ENCODE peak calls at places on chromosomes 16 and 17, in seven cellular contexts. G, F, S, J, N, A and C are unnamed samples.

GRCh38 chr17:5123343-5124124 is 7.7 kb downstream of the USP6 start:
- DNase-seq in J (no peak), G (no peak), F (no peak), N (no peak), S (no peak), A (peak), C (no peak)

GRCh38 chr17:50076591-50077235 is 18.4 kb upstream of the PDK2 start:
- DNase-seq in G (no peak), A (peak), S (no peak), F (no peak), J (peak), N (peak), C (no peak)

GRCh38 chr16:47069841-47070584 is 73.7 kb downstream of the NETO2 start:
- DNase-seq in J (no peak), S (no peak), N (no peak), F (no peak), G (no peak), A (no peak), C (no peak)

GRCh38 chr17:4272213-4272975 is 8.6 kb upstream of the ANKFY1 start:
- DNase-seq in J (no peak), A (no peak), S (no peak), G (no peak), N (no peak), F (no peak), C (no peak)

GRCh38 chr16:30720694-30721093 is 21.7 kb downstream of the SRCAP start:
- DNase-seq in S (no peak), G (no peak), F (no peak), N (no peak), J (no peak), A (no peak), C (no peak)

GRCh38 chr16:6888536-6888935 is 444.1 kb upstream of the RBFOX1 start:
- DNase-seq in F (no peak), G (no peak), N (no peak), S (no peak), J (no peak), A (no peak), C (no peak)

GRCh38 chr17:29299031-29299430 is 5.1 kb upstream of the NUFIP2 start:
- DNase-seq in A (no peak), G (no peak), J (no peak), S (no peak), N (no peak), F (no peak), C (no peak)

GRCh38 chr17:69342896-69343644 is 16.1 kb upstream of the ABCA5 start:
- DNase-seq in F (no peak), J (no peak), G (no peak), N (no peak), A (no peak), S (no peak), C (no peak)

GRCh38 chr16:85433477-85433876 is 179.6 kb upstream of the GSE1 start:
- DNase-seq in A (no peak), N (no peak), G (no peak), J (no peak), S (no peak), F (no peak), C (no peak)

GRCh38 chr17:64028874-64029464 is 8.5 kb upstream of the ICAM2 start:
- DNase-seq in J (peak), N (peak), F (peak), G (peak), S (peak), A (peak), C (peak)

GRCh38 chr17:19238167-19238505 is 970 bp downstream of the EPN2 start:
- DNase-seq in A (peak), G (no peak), J (peak), F (no peak), N (peak), S (peak), C (peak)

GRCh38 chr17:68981288-68981687 is 26.1 kb upstream of the ABCA8 start:
- DNase-seq in F (peak), N (peak), G (no peak), J (no peak), S (peak), A (no peak), C (no peak)

GRCh38 chr17:38352245-38353083 is 820 bp downstream of the SOCS7 start:
- DNase-seq in A (peak), J (peak), N (peak), G (no peak), S (peak), F (no peak), C (no peak)

GRCh38 chr16:78048319-78048718 is 26.0 kb downstream of the CLEC3A start:
- DNase-seq in N (no peak), S (no peak), J (no peak), A (no peak), F (no peak), G (no peak), C (no peak)

GRCh38 chr16:31083981-31084380 is 4.8 kb downstream of the PRSS53 start:
- DNase-seq in F (no peak), A (peak), J (no peak), G (no peak), N (no peak), S (no peak), C (no peak)

GRCh38 chr16:85354623-85355514 is 242.6 kb upstream of the CIBAR2 start:
- DNase-seq in G (no peak), N (peak), S (peak), F (peak), A (no peak), J (no peak), C (no peak)

GRCh38 chr16:80806957-80807356 is 2.6 kb upstream of the CDYL2 start:
- DNase-seq in A (no peak), G (no peak), N (no peak), F (peak), J (no peak), S (peak), C (no peak)

GRCh38 chr17:42682400-42683384 is at the start of gene CNTNAP1:
- DNase-seq in S (peak), F (peak), A (peak), N (peak), G (no peak), J (peak), C (peak)

GRCh38 chr16:84519855-84520254 is 15.4 kb upstream of the MEAK7 start:
- DNase-seq in N (no peak), G (no peak), S (no peak), A (no peak), J (no peak), F (no peak), C (no peak)

GRCh38 chr16:48169896-48170295 is 14.1 kb upstream of the ABCC12 start:
- DNase-seq in J (no peak), A (no peak), N (no peak), G (no peak), F (no peak), S (no peak), C (no peak)

DNA sequence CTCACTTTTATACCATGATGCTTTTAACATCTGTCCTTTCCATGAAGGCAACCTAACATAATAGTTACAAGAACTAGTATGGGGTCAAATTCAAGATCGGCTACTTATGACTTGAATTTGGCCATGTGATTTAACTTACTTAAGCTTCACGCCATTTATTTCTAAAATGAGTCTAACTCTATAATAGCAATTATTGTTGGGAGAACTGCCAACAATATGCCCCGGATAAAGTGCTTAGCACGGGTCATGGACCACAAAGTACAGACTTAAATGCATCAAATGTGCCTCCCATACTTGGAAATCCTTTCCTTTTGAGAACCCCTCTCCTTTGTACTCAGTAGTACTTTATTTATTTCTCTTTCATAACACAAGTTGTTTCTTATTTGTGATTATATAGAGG is 1603.6 kb upstream of the GOT2 start:
- DNase-seq in J (no peak), A (no peak), N (no peak), F (no peak), G (no peak), S (no peak), C (no peak)
- H2BK120ac ChIP-seq in J (no peak), A (no peak), N (no peak), F (no peak), G (no peak), S (no peak), C (no peak)

GRCh38 chr17:59916446-59916845 is 23.5 kb downstream of the RPS6KB1 start:
- DNase-seq in J (no peak), N (no peak), S (no peak), F (no peak), A (no peak), G (no peak), C (no peak)

DNA sequence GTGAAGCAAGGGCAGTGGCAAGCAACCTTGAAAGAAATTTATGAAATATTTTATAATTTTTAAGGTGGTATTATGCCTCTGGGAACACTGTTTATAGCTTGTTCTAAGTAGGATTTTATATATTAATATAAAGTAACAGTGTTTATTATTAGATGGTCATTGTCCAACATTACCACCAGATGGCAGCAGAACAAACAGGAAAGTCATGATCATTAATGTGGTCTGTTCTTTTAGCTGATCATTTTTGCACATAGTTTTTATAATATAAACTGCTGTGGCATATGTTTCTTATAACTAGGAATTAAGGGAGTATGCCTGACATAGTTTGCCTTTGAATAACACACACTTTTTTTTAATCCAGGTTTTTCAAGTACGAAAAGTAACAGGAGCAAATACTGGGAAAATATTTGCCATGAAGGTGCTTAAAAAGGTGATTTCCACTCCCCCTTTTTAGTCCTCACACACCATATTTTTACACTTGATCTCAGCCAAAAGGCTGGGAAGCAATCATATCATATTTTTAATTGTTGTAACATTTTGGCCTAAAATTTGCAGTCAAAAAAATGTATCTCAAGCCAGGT is 21.4 kb downstream of the RPS6KB1 start:
- DNase-seq in G (no peak), A (no peak), S (peak), N (peak), F (peak), J (peak), C (peak)
- H2BK120ac ChIP-seq in G (no peak), A (no peak), S (no peak), N (no peak), F (no peak), J (no peak), C (no peak)

GRCh38 chr17:7950578-7950977 is 18.6 kb downstream of the CNTROB start:
- DNase-seq in N (no peak), A (no peak), J (no peak), F (no peak), G (no peak), S (no peak), C (no peak)
- H2BK120ac ChIP-seq in N (no peak), A (no peak), J (no peak), F (no peak), G (no peak), S (no peak), C (no peak)

GRCh38 chr16:68365167-68365817 is 54.5 kb downstream of the PRMT7 start:
- DNase-seq in J (no peak), G (no peak), F (no peak), S (no peak), N (no peak), A (no peak), C (no peak)
- H2BK120ac ChIP-seq in J (no peak), G (no peak), F (no peak), S (no peak), N (no peak), A (no peak), C (no peak)

GRCh38 chr17:56891751-56892150 is 22.1 kb downstream of the TRIM25 start:
- DNase-seq in F (no peak), A (peak), G (no peak), S (no peak), N (peak), J (peak), C (no peak)
- H2BK120ac ChIP-seq in F (no peak), A (no peak), G (no peak), S (no peak), N (no peak), J (no peak), C (no peak)